ENCODE peak calls at places on chromosome 4, in nine cellular contexts. D, V, L, R, P, C, K, B and M are unnamed samples.

GRCh38 chr4:8515316-8516060 is 64.7 kb upstream of the GPR78 start:
- DNase-seq in D (peak; percentile 90), V (peak; percentile 94), L (peak; percentile 79), R (no peak), P (no peak), C (no peak), K (no peak), B (no peak), M (peak; percentile 92)

GRCh38 chr4:154489558-154490260 is 1.9 kb downstream of the DCHS2 start:
- DNase-seq in D (no peak), V (no peak), L (no peak), R (no peak), P (no peak), C (no peak), K (no peak), B (no peak), M (no peak)

GRCh38 chr4:135098061-135098460 is 896.5 kb upstream of the PABPC4L start:
- DNase-seq in D (no peak), V (no peak), L (no peak), R (no peak), P (no peak), C (peak; percentile 0), K (no peak), B (no peak), M (no peak)

GRCh38 chr4:39446842-39447573 is 11.7 kb downstream of the RPL9 start:
- DNase-seq in D (no peak), V (peak; percentile 58), L (peak; percentile 10), R (peak; percentile 69), P (peak; percentile 4), C (peak; percentile 64), K (no peak), B (no peak), M (peak; percentile 92)

GRCh38 chr4:8025668-8026067 is 86.0 kb upstream of the AFAP1 start:
- DNase-seq in D (no peak), V (no peak), L (no peak), R (no peak), P (no peak), C (no peak), K (no peak), B (no peak), M (peak; percentile 82)

GRCh38 chr4:84159767-84160166 is 339.3 kb downstream of the NKX6-1 start:
- DNase-seq in D (no peak), V (no peak), L (peak; percentile 1), R (no peak), P (no peak), C (no peak), K (no peak), B (no peak), M (no peak)

GRCh38 chr4:188767496-188767895 is 628.3 kb downstream of the TRIML1 start:
- DNase-seq in D (no peak), V (no peak), L (no peak), R (no peak), P (no peak), C (no peak), K (no peak), B (no peak), M (no peak)

GRCh38 chr4:73872331-73873108 is 3.3 kb downstream of the CXCL1 start:
- DNase-seq in D (no peak), V (no peak), L (no peak), R (no peak), P (no peak), C (no peak), K (no peak), B (no peak), M (no peak)

GRCh38 chr4:38610844-38611550 is 53.0 kb upstream of the KLF3 start:
- DNase-seq in D (no peak), V (no peak), L (no peak), R (peak; percentile 55), P (no peak), C (no peak), K (no peak), B (peak; percentile 55), M (no peak)